ENCODE peak calls at places on chromosomes 12 and 14, in eight cellular contexts. N is PC-3, Q is uterus, F is ovary, M is OCI-LY7, G is lower lobe of right lung, K is A549, Y is right lobe of liver. X is an unnamed sample.

GRCh38 chr12:66270613-66271012 is 31.7 kb upstream of the HELB start:
- DNase-seq in N (no peak), Q (no peak), F (no peak), M (no peak), G (no peak), K (no peak), Y (no peak), X (no peak)

GRCh38 chr12:92002673-92003382 is 142.8 kb downstream of the BTG1 start:
- DNase-seq in N (no peak), Q (no peak), F (no peak), M (no peak), G (no peak), K (no peak), Y (no peak), X (no peak)

GRCh38 chr14:68509188-68509953 is 283.5 kb downstream of the ZFP36L1 start:
- DNase-seq in N (no peak), Q (no peak), F (no peak), M (no peak), G (no peak), K (no peak), Y (no peak), X (no peak)

GRCh38 chr14:96867634-96868033 is 70.5 kb downstream of the VRK1 start:
- DNase-seq in N (no peak), Q (no peak), F (no peak), M (no peak), G (no peak), K (no peak), Y (no peak), X (no peak)

GRCh38 chr12:58847876-58848600 is 72.3 kb downstream of the LRIG3 start:
- DNase-seq in N (no peak), Q (no peak), F (no peak), M (no peak), G (no peak), K (no peak), Y (no peak), X (no peak)

GRCh38 chr12:114405449-114406271 is at the start of gene TBX5:
- DNase-seq in N (no peak), Q (no peak), F (no peak), M (no peak), G (no peak), K (no peak), Y (no peak), X (no peak)

GRCh38 chr12:120257041-120257821 is 8.3 kb downstream of the PXN start:
- DNase-seq in N (peak), Q (peak), F (peak), M (no peak), G (no peak), K (no peak), Y (no peak), X (peak)

GRCh38 chr12:4044101-4044500 is 170.9 kb upstream of the PARP11 start:
- DNase-seq in N (no peak), Q (no peak), F (no peak), M (no peak), G (no peak), K (no peak), Y (no peak), X (no peak)

GRCh38 chr12:131900397-131900796 is 6.0 kb downstream of the ULK1 start:
- DNase-seq in N (no peak), Q (no peak), F (no peak), M (no peak), G (peak), K (peak), Y (no peak), X (no peak)

GRCh38 chr12:10618338-10618987 is 5.1 kb upstream of the MAGOHB start:
- DNase-seq in N (peak), Q (no peak), F (no peak), M (no peak), G (no peak), K (peak), Y (no peak), X (no peak)

GRCh38 chr12:129911437-129912049 is 7.7 kb upstream of the TMEM132D start:
- DNase-seq in N (peak), Q (no peak), F (no peak), M (peak), G (peak), K (peak), Y (peak), X (peak)

GRCh38 chr12:63150255-63151060 is 543 bp downstream of the AVPR1A start:
- DNase-seq in N (no peak), Q (peak), F (no peak), M (no peak), G (peak), K (peak), Y (peak), X (peak)

GRCh38 chr12:112977641-112978040 is 678 bp upstream of the OAS2 start:
- DNase-seq in N (no peak), Q (no peak), F (no peak), M (no peak), G (no peak), K (no peak), Y (no peak), X (no peak)

GRCh38 chr14:24095196-24096068 is 1.3 kb downstream of the PCK2 start:
- DNase-seq in N (no peak), Q (peak), F (peak), M (peak), G (peak), K (peak), Y (peak), X (peak)

GRCh38 chr12:115385141-115385540 is 701.2 kb upstream of the TBX3 start:
- DNase-seq in N (peak), Q (no peak), F (no peak), M (no peak), G (no peak), K (no peak), Y (no peak), X (no peak)

GRCh38 chr12:131242741-131243496 is 289.2 kb downstream of the ADGRD1 start:
- DNase-seq in N (peak), Q (no peak), F (no peak), M (peak), G (no peak), K (peak), Y (no peak), X (no peak)

GRCh38 chr12:92446082-92446460 is 256.7 kb upstream of the PLEKHG7 start:
- DNase-seq in N (peak), Q (no peak), F (no peak), M (no peak), G (no peak), K (no peak), Y (no peak), X (no peak)

GRCh38 chr12:25459541-25459951 is 93.5 kb downstream of the LMNTD1 start:
- DNase-seq in N (no peak), Q (no peak), F (no peak), M (peak), G (no peak), K (no peak), Y (no peak), X (no peak)
- H3K27ac ChIP-seq in N (no peak), Q (no peak), F (no peak), M (no peak), G (no peak), K (no peak), Y (no peak), X (no peak)

GRCh38 chr14:36647827-36648753 is 13.6 kb upstream of the PAX9 start:
- DNase-seq in N (peak), Q (no peak), F (no peak), M (no peak), G (no peak), K (peak), Y (no peak), X (peak)
- TF ChIP-seq CTCF in N (peak), Q (no peak), F (no peak), M (no peak), G (peak), K (peak), Y (peak), X (peak)

GRCh38 chr12:93624595-93625294 is 52.3 kb downstream of the SOCS2 start:
- DNase-seq in N (peak), Q (no peak), F (no peak), M (no peak), G (no peak), K (peak), Y (no peak), X (no peak)
- H3K27ac ChIP-seq in N (peak), Q (peak), F (no peak), M (no peak), G (no peak), K (peak), Y (no peak), X (peak)

GRCh38 chr12:39365364-39366001 is 77.4 kb downstream of the KIF21A start:
- DNase-seq in N (no peak), Q (no peak), F (no peak), M (peak), G (no peak), K (no peak), Y (no peak), X (no peak)
- TF ChIP-seq CTCF in N (peak), Q (no peak), F (no peak), M (peak), G (no peak), K (peak), Y (peak), X (no peak)

GRCh38 chr14:91163316-91163715 is 49.4 kb downstream of the DGLUCY start:
- DNase-seq in N (no peak), Q (no peak), F (no peak), M (no peak), G (no peak), K (no peak), Y (no peak), X (no peak)
- H3K27ac ChIP-seq in N (no peak), Q (no peak), F (no peak), M (no peak), G (no peak), K (no peak), Y (peak), X (no peak)

GRCh38 chr12:117684471-117684870 is 284.3 kb downstream of the KSR2 start:
- DNase-seq in N (no peak), Q (no peak), F (no peak), M (no peak), G (no peak), K (no peak), Y (no peak), X (no peak)

GRCh38 chr12:117686210-117686609 is 282.6 kb downstream of the KSR2 start:
- DNase-seq in N (no peak), Q (no peak), F (no peak), M (no peak), G (no peak), K (no peak), Y (no peak), X (no peak)

GRCh38 chr12:117689857-117690256 is 278.9 kb downstream of the KSR2 start:
- DNase-seq in N (no peak), Q (no peak), F (no peak), M (no peak), G (no peak), K (no peak), Y (no peak), X (no peak)

GRCh38 chr12:117686911-117687377 is 281.8 kb downstream of the KSR2 start:
- DNase-seq in N (peak), Q (peak), F (no peak), M (no peak), G (no peak), K (peak), Y (no peak), X (peak)

GRCh38 chr12:117685115-117685926 is 283.5 kb downstream of the KSR2 start:
- DNase-seq in N (peak), Q (peak), F (peak), M (no peak), G (no peak), K (peak), Y (peak), X (peak)
- TF ChIP-seq CTCF in N (no peak), Q (no peak), F (no peak), M (no peak), G (no peak), K (no peak), Y (no peak), X (no peak)